ENCODE peak calls at places on chromosomes 16 and 17, in nine cellular contexts. One of them, this sample, is unnamed.

GRCh38 chr17:76700627-76701470 is 9.9 kb downstream of the MXRA7 start:
- DNase-seq in dorsolateral prefrontal cortex: no peak
- DNase-seq in endothelial cell: no peak
- DNase-seq in glutamatergic neuron: peak
- DNase-seq in brain microvascular endothelial cell: peak
- DNase-seq in sigmoid colon: peak
- DNase-seq in WTC11: peak
- DNase-seq in esophagus muscularis mucosa: peak
- DNase-seq in IMR-90: peak
- DNase-seq in this sample: peak

GRCh38 chr17:35773129-35773528 is 12.4 kb downstream of the C17orf50 start:
- DNase-seq in dorsolateral prefrontal cortex: no peak
- DNase-seq in endothelial cell: no peak
- DNase-seq in glutamatergic neuron: no peak
- DNase-seq in brain microvascular endothelial cell: no peak
- DNase-seq in sigmoid colon: no peak
- DNase-seq in WTC11: no peak
- DNase-seq in esophagus muscularis mucosa: no peak
- DNase-seq in IMR-90: no peak
- DNase-seq in this sample: no peak

GRCh38 chr16:75109732-75110243 is 6.8 kb downstream of the LDHD start:
- DNase-seq in dorsolateral prefrontal cortex: peak
- DNase-seq in endothelial cell: no peak
- DNase-seq in glutamatergic neuron: no peak
- DNase-seq in brain microvascular endothelial cell: no peak
- DNase-seq in sigmoid colon: peak
- DNase-seq in WTC11: no peak
- DNase-seq in esophagus muscularis mucosa: no peak
- DNase-seq in IMR-90: no peak
- DNase-seq in this sample: peak

GRCh38 chr17:18257268-18257681 is 1.3 kb downstream of the FLII start:
- DNase-seq in dorsolateral prefrontal cortex: no peak
- DNase-seq in endothelial cell: no peak
- DNase-seq in glutamatergic neuron: no peak
- DNase-seq in brain microvascular endothelial cell: no peak
- DNase-seq in sigmoid colon: no peak
- DNase-seq in WTC11: peak
- DNase-seq in esophagus muscularis mucosa: no peak
- DNase-seq in IMR-90: no peak
- DNase-seq in this sample: no peak

GRCh38 chr17:56629450-56630187 is 36.1 kb downstream of the NOG start:
- DNase-seq in dorsolateral prefrontal cortex: no peak
- DNase-seq in endothelial cell: peak
- DNase-seq in glutamatergic neuron: peak
- DNase-seq in brain microvascular endothelial cell: peak
- DNase-seq in sigmoid colon: no peak
- DNase-seq in WTC11: peak
- DNase-seq in esophagus muscularis mucosa: no peak
- DNase-seq in IMR-90: peak
- DNase-seq in this sample: peak

GRCh38 chr16:49292413-49292812 is 10.8 kb upstream of the CBLN1 start:
- DNase-seq in dorsolateral prefrontal cortex: no peak
- DNase-seq in endothelial cell: no peak
- DNase-seq in glutamatergic neuron: no peak
- DNase-seq in brain microvascular endothelial cell: no peak
- DNase-seq in sigmoid colon: no peak
- DNase-seq in WTC11: no peak
- DNase-seq in esophagus muscularis mucosa: no peak
- DNase-seq in IMR-90: no peak
- DNase-seq in this sample: no peak

GRCh38 chr16:89571636-89572035 is 3.9 kb upstream of the CPNE7 start:
- DNase-seq in dorsolateral prefrontal cortex: no peak
- DNase-seq in endothelial cell: no peak
- DNase-seq in glutamatergic neuron: no peak
- DNase-seq in brain microvascular endothelial cell: no peak
- DNase-seq in sigmoid colon: no peak
- DNase-seq in WTC11: no peak
- DNase-seq in esophagus muscularis mucosa: no peak
- DNase-seq in IMR-90: no peak
- DNase-seq in this sample: no peak

GRCh38 chr17:42502926-42503325 is 33.1 kb upstream of the NAGLU start:
- DNase-seq in dorsolateral prefrontal cortex: no peak
- DNase-seq in endothelial cell: no peak
- DNase-seq in glutamatergic neuron: no peak
- DNase-seq in brain microvascular endothelial cell: no peak
- DNase-seq in sigmoid colon: no peak
- DNase-seq in WTC11: no peak
- DNase-seq in esophagus muscularis mucosa: no peak
- DNase-seq in IMR-90: no peak
- DNase-seq in this sample: no peak

GRCh38 chr17:31880311-31880710 is 21.2 kb downstream of the UTP6 start:
- DNase-seq in dorsolateral prefrontal cortex: no peak
- DNase-seq in endothelial cell: no peak
- DNase-seq in glutamatergic neuron: no peak
- DNase-seq in brain microvascular endothelial cell: no peak
- DNase-seq in sigmoid colon: no peak
- DNase-seq in WTC11: no peak
- DNase-seq in esophagus muscularis mucosa: no peak
- DNase-seq in IMR-90: no peak
- DNase-seq in this sample: no peak

GRCh38 chr16:74711938-74712337 is 11.3 kb upstream of the MLKL start:
- DNase-seq in dorsolateral prefrontal cortex: no peak
- DNase-seq in endothelial cell: no peak
- DNase-seq in glutamatergic neuron: no peak
- DNase-seq in brain microvascular endothelial cell: no peak
- DNase-seq in sigmoid colon: no peak
- DNase-seq in WTC11: no peak
- DNase-seq in esophagus muscularis mucosa: no peak
- DNase-seq in IMR-90: no peak
- DNase-seq in this sample: no peak

DNA sequence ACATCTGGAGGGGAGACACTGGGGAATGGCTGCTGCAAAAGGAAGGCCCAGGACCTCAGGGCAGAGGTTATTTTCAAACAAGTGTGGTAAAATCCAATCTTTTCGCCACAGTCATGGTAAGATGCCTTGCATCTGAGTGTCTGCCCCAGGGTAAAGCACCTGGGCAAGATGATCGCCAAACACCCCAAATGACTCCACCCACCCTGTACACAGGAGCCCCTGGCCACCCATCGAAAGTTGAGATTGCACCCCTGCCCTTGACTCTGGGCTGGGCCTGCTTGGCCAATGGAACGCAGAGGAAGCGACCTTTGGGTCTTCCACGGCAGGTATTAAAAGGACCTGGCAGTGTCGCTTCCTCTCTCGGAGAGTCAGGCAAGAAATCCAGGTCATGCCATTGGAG is 88.8 kb downstream of the C16orf95 start:
- DNase-seq in dorsolateral prefrontal cortex: no peak
- DNase-seq in endothelial cell: no peak
- DNase-seq in glutamatergic neuron: no peak
- DNase-seq in brain microvascular endothelial cell: no peak
- DNase-seq in sigmoid colon: no peak
- DNase-seq in WTC11: no peak
- DNase-seq in esophagus muscularis mucosa: no peak
- DNase-seq in IMR-90: no peak
- DNase-seq in this sample: no peak
- TF ChIP-seq CTCF in dorsolateral prefrontal cortex: no peak
- TF ChIP-seq CTCF in endothelial cell: no peak
- TF ChIP-seq CTCF in glutamatergic neuron: no peak
- TF ChIP-seq CTCF in brain microvascular endothelial cell: no peak
- TF ChIP-seq CTCF in sigmoid colon: no peak
- TF ChIP-seq CTCF in WTC11: no peak
- TF ChIP-seq CTCF in esophagus muscularis mucosa: no peak
- TF ChIP-seq CTCF in IMR-90: no peak
- TF ChIP-seq CTCF in this sample: no peak

GRCh38 chr16:31200821-31201510 is 1.6 kb downstream of the PYCARD start:
- DNase-seq in dorsolateral prefrontal cortex: no peak
- DNase-seq in endothelial cell: no peak
- DNase-seq in glutamatergic neuron: peak
- DNase-seq in brain microvascular endothelial cell: no peak
- DNase-seq in sigmoid colon: no peak
- DNase-seq in WTC11: no peak
- DNase-seq in esophagus muscularis mucosa: no peak
- DNase-seq in IMR-90: no peak
- DNase-seq in this sample: peak
- TF ChIP-seq CTCF in dorsolateral prefrontal cortex: no peak
- TF ChIP-seq CTCF in endothelial cell: no peak
- TF ChIP-seq CTCF in glutamatergic neuron: no peak
- TF ChIP-seq CTCF in brain microvascular endothelial cell: peak
- TF ChIP-seq CTCF in sigmoid colon: no peak
- TF ChIP-seq CTCF in WTC11: no peak
- TF ChIP-seq CTCF in esophagus muscularis mucosa: no peak
- TF ChIP-seq CTCF in IMR-90: peak
- TF ChIP-seq CTCF in this sample: peak

GRCh38 chr16:6345090-6345489 is 987.6 kb upstream of the RBFOX1 start:
- DNase-seq in dorsolateral prefrontal cortex: no peak
- DNase-seq in endothelial cell: no peak
- DNase-seq in glutamatergic neuron: no peak
- DNase-seq in brain microvascular endothelial cell: no peak
- DNase-seq in sigmoid colon: no peak
- DNase-seq in WTC11: no peak
- DNase-seq in esophagus muscularis mucosa: no peak
- DNase-seq in IMR-90: no peak
- DNase-seq in this sample: no peak
- TF ChIP-seq CTCF in dorsolateral prefrontal cortex: no peak
- TF ChIP-seq CTCF in endothelial cell: no peak
- TF ChIP-seq CTCF in glutamatergic neuron: no peak
- TF ChIP-seq CTCF in brain microvascular endothelial cell: peak
- TF ChIP-seq CTCF in sigmoid colon: no peak
- TF ChIP-seq CTCF in WTC11: no peak
- TF ChIP-seq CTCF in esophagus muscularis mucosa: no peak
- TF ChIP-seq CTCF in IMR-90: no peak
- TF ChIP-seq CTCF in this sample: peak

GRCh38 chr16:53415504-53415903 is 18.8 kb upstream of the RBL2 start:
- DNase-seq in dorsolateral prefrontal cortex: no peak
- DNase-seq in endothelial cell: peak
- DNase-seq in glutamatergic neuron: no peak
- DNase-seq in brain microvascular endothelial cell: no peak
- DNase-seq in sigmoid colon: no peak
- DNase-seq in WTC11: peak
- DNase-seq in esophagus muscularis mucosa: no peak
- DNase-seq in IMR-90: no peak
- DNase-seq in this sample: no peak

GRCh38 chr16:53417011-53417410 is 17.3 kb upstream of the RBL2 start:
- DNase-seq in dorsolateral prefrontal cortex: no peak
- DNase-seq in endothelial cell: no peak
- DNase-seq in glutamatergic neuron: no peak
- DNase-seq in brain microvascular endothelial cell: no peak
- DNase-seq in sigmoid colon: no peak
- DNase-seq in WTC11: no peak
- DNase-seq in esophagus muscularis mucosa: no peak
- DNase-seq in IMR-90: peak
- DNase-seq in this sample: no peak

GRCh38 chr16:53417976-53418375 is 16.3 kb upstream of the RBL2 start:
- DNase-seq in dorsolateral prefrontal cortex: no peak
- DNase-seq in endothelial cell: no peak
- DNase-seq in glutamatergic neuron: no peak
- DNase-seq in brain microvascular endothelial cell: no peak
- DNase-seq in sigmoid colon: no peak
- DNase-seq in WTC11: no peak
- DNase-seq in esophagus muscularis mucosa: no peak
- DNase-seq in IMR-90: no peak
- DNase-seq in this sample: no peak

GRCh38 chr16:53421248-53421647 is 13.0 kb upstream of the RBL2 start:
- DNase-seq in dorsolateral prefrontal cortex: no peak
- DNase-seq in endothelial cell: no peak
- DNase-seq in glutamatergic neuron: no peak
- DNase-seq in brain microvascular endothelial cell: no peak
- DNase-seq in sigmoid colon: no peak
- DNase-seq in WTC11: no peak
- DNase-seq in esophagus muscularis mucosa: no peak
- DNase-seq in IMR-90: no peak
- DNase-seq in this sample: no peak
- TF ChIP-seq CTCF in dorsolateral prefrontal cortex: no peak
- TF ChIP-seq CTCF in endothelial cell: no peak
- TF ChIP-seq CTCF in glutamatergic neuron: no peak
- TF ChIP-seq CTCF in brain microvascular endothelial cell: no peak
- TF ChIP-seq CTCF in sigmoid colon: no peak
- TF ChIP-seq CTCF in WTC11: no peak
- TF ChIP-seq CTCF in esophagus muscularis mucosa: no peak
- TF ChIP-seq CTCF in IMR-90: no peak
- TF ChIP-seq CTCF in this sample: no peak